ENCODE peak calls at places on chromosomes 4 and X, in seven cellular contexts. One of them, this sample, is unnamed.
A peak's percentile ranks its signal among the peaks of the same experiment; 100 is the strongest.

GRCh38 chr4:119284876-119285611 is 36.9 kb downstream of the FABP2 start:
- DNase-seq in ACHN: peak; percentile 41
- DNase-seq in NCI-H524: no peak
- DNase-seq in heart right ventricle: no peak
- DNase-seq in ecto neural progenitor cell: no peak
- DNase-seq in naive B cell: no peak
- DNase-seq in NAMALWA: peak; percentile 62
- DNase-seq in this sample: no peak

GRCh38 chr4:56160631-56161030 is 211.9 kb downstream of the CEP135 start:
- DNase-seq in ACHN: no peak
- DNase-seq in NCI-H524: no peak
- DNase-seq in heart right ventricle: no peak
- DNase-seq in ecto neural progenitor cell: no peak
- DNase-seq in naive B cell: no peak
- DNase-seq in NAMALWA: no peak
- DNase-seq in this sample: no peak

GRCh38 chr4:59535541-59535940 is 1664.6 kb upstream of the ADGRL3 start:
- DNase-seq in ACHN: no peak
- DNase-seq in NCI-H524: no peak
- DNase-seq in heart right ventricle: no peak
- DNase-seq in ecto neural progenitor cell: no peak
- DNase-seq in naive B cell: no peak
- DNase-seq in NAMALWA: no peak
- DNase-seq in this sample: no peak

GRCh38 chr4:100875296-100876040 is 357.6 kb upstream of the EMCN start:
- DNase-seq in ACHN: no peak
- DNase-seq in NCI-H524: no peak
- DNase-seq in heart right ventricle: no peak
- DNase-seq in ecto neural progenitor cell: no peak
- DNase-seq in naive B cell: no peak
- DNase-seq in NAMALWA: no peak
- DNase-seq in this sample: no peak

GRCh38 chr4:111641813-111642579 is 503.3 kb upstream of the FAM241A start:
- DNase-seq in ACHN: peak; percentile 82
- DNase-seq in NCI-H524: peak; percentile 60
- DNase-seq in heart right ventricle: no peak
- DNase-seq in ecto neural progenitor cell: peak; percentile 62
- DNase-seq in naive B cell: peak; percentile 8
- DNase-seq in NAMALWA: peak; percentile 94
- DNase-seq in this sample: peak; percentile 75

GRCh38 chr4:121950680-121951569 is 935 bp downstream of the TRPC3 start:
- DNase-seq in ACHN: no peak
- DNase-seq in NCI-H524: no peak
- DNase-seq in heart right ventricle: peak; percentile 18
- DNase-seq in ecto neural progenitor cell: peak; percentile 66
- DNase-seq in naive B cell: peak; percentile 14
- DNase-seq in NAMALWA: no peak
- DNase-seq in this sample: peak; percentile 69

GRCh38 chr4:53313510-53313909 is 52.4 kb downstream of the SCFD2 start:
- DNase-seq in ACHN: peak; percentile 33
- DNase-seq in NCI-H524: no peak
- DNase-seq in heart right ventricle: no peak
- DNase-seq in ecto neural progenitor cell: peak; percentile 47
- DNase-seq in naive B cell: no peak
- DNase-seq in NAMALWA: no peak
- DNase-seq in this sample: peak; percentile 49

GRCh38 chrX:49762175-49762704 is 66.5 kb upstream of the PAGE1 start:
- DNase-seq in ACHN: no peak
- DNase-seq in NCI-H524: no peak
- DNase-seq in heart right ventricle: no peak
- DNase-seq in ecto neural progenitor cell: no peak
- DNase-seq in naive B cell: no peak
- DNase-seq in NAMALWA: no peak
- DNase-seq in this sample: no peak

GRCh38 chrX:97089116-97089515 is 205.4 kb downstream of the RPA4 start:
- DNase-seq in ACHN: no peak
- DNase-seq in NCI-H524: no peak
- DNase-seq in heart right ventricle: no peak
- DNase-seq in ecto neural progenitor cell: no peak
- DNase-seq in naive B cell: no peak
- DNase-seq in NAMALWA: no peak
- DNase-seq in this sample: no peak

GRCh38 chrX:52139545-52139895 is 45.2 kb upstream of the MAGED4 start:
- DNase-seq in ACHN: no peak
- DNase-seq in NCI-H524: no peak
- DNase-seq in heart right ventricle: no peak
- DNase-seq in ecto neural progenitor cell: no peak
- DNase-seq in naive B cell: no peak
- DNase-seq in NAMALWA: no peak
- DNase-seq in this sample: no peak

GRCh38 chrX:74422576-74423288 is 1.4 kb downstream of the SLC16A2 start:
- DNase-seq in ACHN: no peak
- DNase-seq in NCI-H524: peak; percentile 63
- DNase-seq in heart right ventricle: peak; percentile 68
- DNase-seq in ecto neural progenitor cell: peak; percentile 77
- DNase-seq in naive B cell: no peak
- DNase-seq in NAMALWA: no peak
- DNase-seq in this sample: peak; percentile 33

GRCh38 chrX:114611018-114611619 is 27.2 kb downstream of the HTR2C start:
- DNase-seq in ACHN: peak; percentile 32
- DNase-seq in NCI-H524: peak; percentile 7
- DNase-seq in heart right ventricle: no peak
- DNase-seq in ecto neural progenitor cell: peak; percentile 48
- DNase-seq in naive B cell: peak; percentile 19
- DNase-seq in NAMALWA: peak; percentile 48
- DNase-seq in this sample: peak; percentile 15

GRCh38 chr4:31083451-31083850 is 363.3 kb downstream of the PCDH7 start:
- DNase-seq in ACHN: no peak
- DNase-seq in NCI-H524: peak; percentile 71
- DNase-seq in heart right ventricle: no peak
- DNase-seq in ecto neural progenitor cell: no peak
- DNase-seq in naive B cell: no peak
- DNase-seq in NAMALWA: no peak
- DNase-seq in this sample: peak; percentile 27

GRCh38 chr4:113162089-113162488 is 112.6 kb downstream of the ANK2 start:
- DNase-seq in ACHN: no peak
- DNase-seq in NCI-H524: no peak
- DNase-seq in heart right ventricle: no peak
- DNase-seq in ecto neural progenitor cell: no peak
- DNase-seq in naive B cell: no peak
- DNase-seq in NAMALWA: no peak
- DNase-seq in this sample: no peak

GRCh38 chr4:76406070-76406469 is 14.9 kb downstream of the CCDC158 start:
- DNase-seq in ACHN: no peak
- DNase-seq in NCI-H524: no peak
- DNase-seq in heart right ventricle: no peak
- DNase-seq in ecto neural progenitor cell: no peak
- DNase-seq in naive B cell: no peak
- DNase-seq in NAMALWA: no peak
- DNase-seq in this sample: no peak

GRCh38 chr4:25865586-25865985 is 2.8 kb upstream of the SEL1L3 start:
- DNase-seq in ACHN: peak; percentile 69
- DNase-seq in NCI-H524: no peak
- DNase-seq in heart right ventricle: no peak
- DNase-seq in ecto neural progenitor cell: no peak
- DNase-seq in naive B cell: no peak
- DNase-seq in NAMALWA: peak; percentile 38
- DNase-seq in this sample: no peak

GRCh38 chr4:42515156-42515884 is 118.0 kb downstream of the SHISA3 start:
- DNase-seq in ACHN: no peak
- DNase-seq in NCI-H524: no peak
- DNase-seq in heart right ventricle: no peak
- DNase-seq in ecto neural progenitor cell: no peak
- DNase-seq in naive B cell: no peak
- DNase-seq in NAMALWA: no peak
- DNase-seq in this sample: no peak

GRCh38 chrX:13109811-13110210 is 65.4 kb upstream of the FAM9C start:
- DNase-seq in ACHN: no peak
- DNase-seq in NCI-H524: no peak
- DNase-seq in heart right ventricle: no peak
- DNase-seq in ecto neural progenitor cell: no peak
- DNase-seq in naive B cell: no peak
- DNase-seq in NAMALWA: no peak
- DNase-seq in this sample: no peak

GRCh38 chr4:153156263-153156662 is 48.0 kb upstream of the TRIM2 start:
- DNase-seq in ACHN: no peak
- DNase-seq in NCI-H524: no peak
- DNase-seq in heart right ventricle: no peak
- DNase-seq in ecto neural progenitor cell: no peak
- DNase-seq in naive B cell: no peak
- DNase-seq in NAMALWA: peak; percentile 61
- DNase-seq in this sample: peak; percentile 67

GRCh38 chrX:118347131-118347530 is 1.2 kb downstream of the WDR44 start:
- DNase-seq in ACHN: peak; percentile 29
- DNase-seq in NCI-H524: no peak
- DNase-seq in heart right ventricle: no peak
- DNase-seq in ecto neural progenitor cell: no peak
- DNase-seq in naive B cell: no peak
- DNase-seq in NAMALWA: peak; percentile 34
- DNase-seq in this sample: no peak

GRCh38 chr4:111494971-111495370 is 650.3 kb upstream of the FAM241A start:
- DNase-seq in ACHN: no peak
- DNase-seq in NCI-H524: no peak
- DNase-seq in heart right ventricle: no peak
- DNase-seq in ecto neural progenitor cell: no peak
- DNase-seq in naive B cell: no peak
- DNase-seq in NAMALWA: no peak
- DNase-seq in this sample: no peak

GRCh38 chr4:120692964-120693363 is 229.6 kb downstream of the PRDM5 start:
- DNase-seq in ACHN: peak; percentile 67
- DNase-seq in NCI-H524: no peak
- DNase-seq in heart right ventricle: no peak
- DNase-seq in ecto neural progenitor cell: no peak
- DNase-seq in naive B cell: no peak
- DNase-seq in NAMALWA: no peak
- DNase-seq in this sample: no peak

GRCh38 chrX:70452143-70452733 is 7.6 kb downstream of the DLG3 start:
- DNase-seq in ACHN: peak; percentile 29
- DNase-seq in NCI-H524: no peak
- DNase-seq in heart right ventricle: peak; percentile 57
- DNase-seq in ecto neural progenitor cell: peak; percentile 68
- DNase-seq in naive B cell: peak; percentile 48
- DNase-seq in NAMALWA: peak; percentile 54
- DNase-seq in this sample: peak; percentile 64

GRCh38 chrX:107659768-107660167 is 31.5 kb downstream of the PRPS1 start:
- DNase-seq in ACHN: peak; percentile 35
- DNase-seq in NCI-H524: no peak
- DNase-seq in heart right ventricle: no peak
- DNase-seq in ecto neural progenitor cell: no peak
- DNase-seq in naive B cell: peak; percentile 34
- DNase-seq in NAMALWA: peak; percentile 58
- DNase-seq in this sample: peak; percentile 27

GRCh38 chrX:2145672-2146412 is 354.9 kb downstream of the DHRSX start:
- DNase-seq in ACHN: no peak
- DNase-seq in NCI-H524: no peak
- DNase-seq in heart right ventricle: no peak
- DNase-seq in ecto neural progenitor cell: no peak
- DNase-seq in naive B cell: no peak
- DNase-seq in NAMALWA: no peak
- DNase-seq in this sample: no peak

GRCh38 chrX:15524417-15524816 is 23.8 kb downstream of the BMX start:
- DNase-seq in ACHN: peak; percentile 17
- DNase-seq in NCI-H524: no peak
- DNase-seq in heart right ventricle: no peak
- DNase-seq in ecto neural progenitor cell: no peak
- DNase-seq in naive B cell: no peak
- DNase-seq in NAMALWA: no peak
- DNase-seq in this sample: no peak

GRCh38 chr4:146654976-146655761 is 16.5 kb downstream of the POU4F2 start:
- DNase-seq in ACHN: no peak
- DNase-seq in NCI-H524: no peak
- DNase-seq in heart right ventricle: no peak
- DNase-seq in ecto neural progenitor cell: peak; percentile 82
- DNase-seq in naive B cell: no peak
- DNase-seq in NAMALWA: no peak
- DNase-seq in this sample: peak; percentile 61

GRCh38 chr4:74423101-74423500 is 21.8 kb upstream of the AREG start:
- DNase-seq in ACHN: no peak
- DNase-seq in NCI-H524: no peak
- DNase-seq in heart right ventricle: no peak
- DNase-seq in ecto neural progenitor cell: no peak
- DNase-seq in naive B cell: no peak
- DNase-seq in NAMALWA: no peak
- DNase-seq in this sample: no peak

GRCh38 chr4:110275871-110276270 is 77.5 kb upstream of the ELOVL6 start:
- DNase-seq in ACHN: no peak
- DNase-seq in NCI-H524: no peak
- DNase-seq in heart right ventricle: no peak
- DNase-seq in ecto neural progenitor cell: no peak
- DNase-seq in naive B cell: no peak
- DNase-seq in NAMALWA: no peak
- DNase-seq in this sample: no peak

GRCh38 chrX:108537005-108537404 is 97.4 kb downstream of the COL4A5 start:
- DNase-seq in ACHN: peak; percentile 37
- DNase-seq in NCI-H524: no peak
- DNase-seq in heart right ventricle: no peak
- DNase-seq in ecto neural progenitor cell: no peak
- DNase-seq in naive B cell: no peak
- DNase-seq in NAMALWA: peak; percentile 45
- DNase-seq in this sample: no peak

GRCh38 chr4:78565971-78566372 is 14.4 kb downstream of the ANXA3 start:
- DNase-seq in ACHN: peak; percentile 10
- DNase-seq in NCI-H524: no peak
- DNase-seq in heart right ventricle: no peak
- DNase-seq in ecto neural progenitor cell: no peak
- DNase-seq in naive B cell: no peak
- DNase-seq in NAMALWA: no peak
- DNase-seq in this sample: no peak

GRCh38 chr4:146121757-146122156 is 53.8 kb upstream of the LSM6 start:
- DNase-seq in ACHN: no peak
- DNase-seq in NCI-H524: no peak
- DNase-seq in heart right ventricle: no peak
- DNase-seq in ecto neural progenitor cell: no peak
- DNase-seq in naive B cell: no peak
- DNase-seq in NAMALWA: no peak
- DNase-seq in this sample: no peak

GRCh38 chr4:15956179-15956850 is 6.7 kb downstream of the FGFBP2 start:
- DNase-seq in ACHN: peak; percentile 73
- DNase-seq in NCI-H524: peak; percentile 72
- DNase-seq in heart right ventricle: peak; percentile 66
- DNase-seq in ecto neural progenitor cell: peak; percentile 84
- DNase-seq in naive B cell: peak; percentile 67
- DNase-seq in NAMALWA: peak; percentile 90
- DNase-seq in this sample: peak; percentile 80

GRCh38 chr4:166675411-166675810 is 558.9 kb downstream of the SPOCK3 start:
- DNase-seq in ACHN: peak; percentile 18
- DNase-seq in NCI-H524: no peak
- DNase-seq in heart right ventricle: no peak
- DNase-seq in ecto neural progenitor cell: no peak
- DNase-seq in naive B cell: no peak
- DNase-seq in NAMALWA: no peak
- DNase-seq in this sample: no peak

GRCh38 chr4:161287678-161288352 is 876.0 kb downstream of the FSTL5 start:
- DNase-seq in ACHN: no peak
- DNase-seq in NCI-H524: no peak
- DNase-seq in heart right ventricle: no peak
- DNase-seq in ecto neural progenitor cell: no peak
- DNase-seq in naive B cell: no peak
- DNase-seq in NAMALWA: no peak
- DNase-seq in this sample: no peak

GRCh38 chr4:73589261-73589847 is 30.9 kb downstream of the RASSF6 start:
- DNase-seq in ACHN: no peak
- DNase-seq in NCI-H524: no peak
- DNase-seq in heart right ventricle: no peak
- DNase-seq in ecto neural progenitor cell: no peak
- DNase-seq in naive B cell: no peak
- DNase-seq in NAMALWA: peak; percentile 83
- DNase-seq in this sample: no peak

GRCh38 chr4:173519130-173520101 is 10.6 kb downstream of the HAND2 start:
- DNase-seq in ACHN: no peak
- DNase-seq in NCI-H524: no peak
- DNase-seq in heart right ventricle: peak; percentile 48
- DNase-seq in ecto neural progenitor cell: no peak
- DNase-seq in naive B cell: no peak
- DNase-seq in NAMALWA: no peak
- DNase-seq in this sample: no peak

GRCh38 chr4:162804323-162804924 is 362.3 kb downstream of the NAF1 start:
- DNase-seq in ACHN: no peak
- DNase-seq in NCI-H524: no peak
- DNase-seq in heart right ventricle: no peak
- DNase-seq in ecto neural progenitor cell: no peak
- DNase-seq in naive B cell: no peak
- DNase-seq in NAMALWA: no peak
- DNase-seq in this sample: no peak